ENCODE peak calls at places on chromosome 2, in six cellular contexts. N is cardiac muscle cell; I is NCI-H2081; U is naive thymus-derived CD8-positive, alpha-beta T cell; E is NCI-H1694 treated with DMSO at 0.1 percent for 48 hours; S is Daoy. L is an unnamed sample.

GRCh38 chr2:153917570-153917969 is 45.8 kb downstream of the GALNT13 start:
- DNase-seq in S (no peak), N (no peak), E (no peak), I (no peak), U (no peak), L (no peak)

GRCh38 chr2:119136093-119136492 is 22.5 kb downstream of the C1QL2 start:
- DNase-seq in E (no peak), N (no peak), U (no peak), S (peak; percentile 56), I (peak; percentile 9), L (no peak)

GRCh38 chr2:8098952-8099582 is 582.8 kb upstream of the ID2 start:
- DNase-seq in E (no peak), I (no peak), N (no peak), U (no peak), S (no peak), L (peak; percentile 3)

GRCh38 chr2:183214680-183215079 is 90.4 kb downstream of the NUP35 start:
- DNase-seq in E (no peak), U (no peak), S (no peak), N (no peak), I (no peak), L (no peak)

GRCh38 chr2:238280083-238280816 is 8.2 kb downstream of the PER2 start:
- DNase-seq in S (no peak), N (no peak), I (no peak), E (no peak), U (no peak), L (no peak)

GRCh38 chr2:168072626-168073303 is 174.6 kb downstream of the STK39 start:
- DNase-seq in N (no peak), I (no peak), E (no peak), S (no peak), U (no peak), L (no peak)

GRCh38 chr2:203808041-203808750 is 59.4 kb upstream of the CTLA4 start:
- DNase-seq in U (no peak), I (no peak), E (no peak), N (no peak), S (peak; percentile 94), L (no peak)

GRCh38 chr2:9800639-9800974 is 42.7 kb upstream of the TAF1B start:
- DNase-seq in N (no peak), U (no peak), I (no peak), S (no peak), E (no peak), L (no peak)

GRCh38 chr2:224598669-224599068 is 13.5 kb upstream of the CUL3 start:
- DNase-seq in S (no peak), E (no peak), N (no peak), I (no peak), U (no peak), L (no peak)

GRCh38 chr2:37189452-37190153 is 1.1 kb upstream of the SULT6B1 start:
- DNase-seq in S (peak; percentile 95), U (no peak), I (peak; percentile 17), E (no peak), N (no peak), L (no peak)

GRCh38 chr2:148362144-148362796 is 282.3 kb upstream of the EPC2 start:
- DNase-seq in E (no peak), U (no peak), N (no peak), S (no peak), I (no peak), L (no peak)

GRCh38 chr2:131154071-131154531 is 49.0 kb downstream of the PLEKHB2 start:
- DNase-seq in N (peak; percentile 85), I (peak; percentile 60), U (peak; percentile 66), S (peak; percentile 80), E (peak; percentile 69), L (peak; percentile 14)

GRCh38 chr2:218501665-218502064 is 66.5 kb downstream of the USP37 start:
- DNase-seq in U (no peak), E (no peak), I (no peak), S (no peak), N (no peak), L (no peak)

GRCh38 chr2:137155351-137156104 is 390.2 kb downstream of the THSD7B start:
- DNase-seq in U (no peak), S (no peak), N (no peak), I (no peak), E (no peak), L (no peak)

GRCh38 chr2:239472220-239472775 is 71.5 kb upstream of the HDAC4 start:
- DNase-seq in E (no peak), I (peak; percentile 97), N (no peak), U (no peak), S (no peak), L (no peak)

GRCh38 chr2:196601430-196602306 is 37.8 kb upstream of the CCDC150 start:
- DNase-seq in I (no peak), S (peak; percentile 95), N (peak; percentile 39), E (no peak), U (no peak), L (peak; percentile 11)

GRCh38 chr2:232483923-232484627 is 3.6 kb downstream of the ECEL1 start:
- DNase-seq in U (no peak), S (no peak), I (no peak), N (no peak), E (no peak), L (no peak)

GRCh38 chr2:13193900-13194299 is 477.2 kb downstream of the TRIB2 start:
- DNase-seq in S (no peak), E (peak; percentile 45), N (peak; percentile 24), U (no peak), I (peak; percentile 63), L (no peak)

GRCh38 chr2:37196320-37197195 is at the start of gene CEBPZOS:
- DNase-seq in U (peak; percentile 91), I (peak; percentile 86), N (peak; percentile 74), S (peak; percentile 88), E (peak; percentile 70), L (peak; percentile 73)

GRCh38 chr2:42663106-42663755 is 94.8 kb downstream of the MTA3 start:
- DNase-seq in I (peak; percentile 80), S (peak; percentile 70), U (peak; percentile 81), N (peak; percentile 84), E (peak; percentile 65), L (peak; percentile 44)

GRCh38 chr2:36729067-36729466 is 32.6 kb downstream of the VIT start:
- DNase-seq in N (no peak), I (no peak), E (no peak), U (no peak), S (no peak), L (no peak)

GRCh38 chr2:16012626-16013501 is 72.5 kb downstream of the MYCN start:
- DNase-seq in I (no peak), S (no peak), E (peak; percentile 49), N (no peak), U (no peak), L (no peak)

GRCh38 chr2:101038455-101039255 is 36.6 kb downstream of the RPL31 start:
- DNase-seq in I (no peak), N (no peak), U (no peak), E (no peak), S (peak; percentile 19), L (no peak)

GRCh38 chr2:191295088-191295487 is 49.9 kb downstream of the MYO1B start:
- DNase-seq in N (no peak), I (no peak), E (no peak), S (no peak), U (no peak), L (no peak)

GRCh38 chr2:20181761-20182160 is 43.2 kb downstream of the SDC1 start:
- DNase-seq in U (no peak), N (no peak), E (no peak), I (no peak), S (no peak), L (no peak)

GRCh38 chr2:105809723-105810122 is 65.0 kb downstream of the NCK2 start:
- DNase-seq in S (no peak), I (no peak), N (no peak), U (no peak), E (no peak), L (no peak)

GRCh38 chr2:20241973-20242726 is 17.2 kb upstream of the SDC1 start:
- DNase-seq in S (no peak), I (no peak), N (no peak), E (no peak), U (peak; percentile 29), L (no peak)

GRCh38 chr2:43931293-43931692 is 64.5 kb downstream of the LRPPRC start:
- DNase-seq in N (no peak), I (no peak), E (no peak), U (no peak), S (no peak), L (no peak)

L was measured in NCI-H446.